ENCODE peak calls at places on chromosomes 3 and 15, in four cellular contexts. M is LNCaP clone FGC, A is PC-3, R is heart left ventricle. P is an unnamed sample.

GRCh38 chr3:195319060-195319459 is 48.1 kb upstream of the XXYLT1 start:
- DNase-seq in M (no peak), A (no peak), R (no peak), P (no peak)

GRCh38 chr15:67563961-67564570 is 21.6 kb downstream of the MAP2K5 start:
- DNase-seq in M (no peak), A (no peak), R (no peak), P (no peak)

GRCh38 chr3:153972862-153973261 is 148.3 kb upstream of the ARHGEF26 start:
- DNase-seq in M (no peak), A (no peak), R (no peak), P (no peak)

GRCh38 chr3:159263750-159264561 is 462.1 kb downstream of the MFSD1 start:
- DNase-seq in M (no peak), A (peak), R (no peak), P (no peak)

GRCh38 chr15:64247906-64248541 is 85.2 kb upstream of the PPIB start:
- DNase-seq in M (peak), A (peak), R (no peak), P (peak)

GRCh38 chr3:186361612-186362408 is at the start of gene DGKG:
- DNase-seq in M (no peak), A (peak), R (peak), P (no peak)

GRCh38 chr3:26963356-26963742 is 340.8 kb downstream of the LRRC3B start:
- DNase-seq in M (no peak), A (no peak), R (no peak), P (no peak)

GRCh38 chr15:90101969-90102890 is at the start of gene IDH2:
- DNase-seq in M (no peak), A (peak), R (peak), P (no peak)

GRCh38 chr3:184332370-184333090 is 4.9 kb upstream of the FAM131A start:
- DNase-seq in M (no peak), A (peak), R (no peak), P (no peak)

GRCh38 chr3:48518755-48519154 is 14.8 kb upstream of the SHISA5 start:
- DNase-seq in M (no peak), A (no peak), R (no peak), P (no peak)

GRCh38 chr15:76313731-76314130 is 2.5 kb upstream of the ETFA start:
- DNase-seq in M (no peak), A (peak), R (no peak), P (no peak)

GRCh38 chr3:41893977-41894376 is 67.9 kb downstream of the ULK4 start:
- DNase-seq in M (peak), A (peak), R (no peak), P (no peak)

GRCh38 chr3:193701896-193702644 is 109.1 kb downstream of the OPA1 start:
- DNase-seq in M (no peak), A (peak), R (no peak), P (no peak)

GRCh38 chr15:35751421-35752133 is 205.6 kb upstream of the DPH6 start:
- DNase-seq in M (peak), A (peak), R (peak), P (peak)

GRCh38 chr3:41200669-41201021 is 1.3 kb downstream of the CTNNB1 start:
- DNase-seq in M (no peak), A (peak), R (no peak), P (no peak)

DNA sequence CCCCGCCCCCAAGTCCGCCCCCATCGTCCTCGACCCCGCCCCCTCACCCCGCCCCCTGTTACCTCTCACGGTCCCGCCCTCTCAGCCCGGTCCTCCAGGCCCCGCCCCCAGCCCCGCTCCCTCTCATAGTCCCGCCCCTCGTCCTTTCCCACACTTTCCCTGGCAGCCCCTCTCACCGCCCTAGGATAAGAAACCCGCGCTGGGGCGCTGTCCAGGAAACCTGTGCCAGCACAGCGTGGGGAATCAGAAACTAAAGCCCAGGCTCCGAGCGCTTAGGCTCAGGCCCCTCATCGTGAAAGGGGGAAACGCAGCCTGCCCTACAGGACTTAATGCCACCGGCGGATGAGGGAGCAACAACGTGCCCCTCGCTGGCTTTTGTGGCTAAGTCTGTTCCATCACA is 20.9 kb downstream of the TRPM1 start:
- DNase-seq in M (no peak), A (no peak), R (peak), P (no peak)
- H3K4me3 ChIP-seq in M (no peak), A (no peak), R (no peak), P (no peak)

DNA sequence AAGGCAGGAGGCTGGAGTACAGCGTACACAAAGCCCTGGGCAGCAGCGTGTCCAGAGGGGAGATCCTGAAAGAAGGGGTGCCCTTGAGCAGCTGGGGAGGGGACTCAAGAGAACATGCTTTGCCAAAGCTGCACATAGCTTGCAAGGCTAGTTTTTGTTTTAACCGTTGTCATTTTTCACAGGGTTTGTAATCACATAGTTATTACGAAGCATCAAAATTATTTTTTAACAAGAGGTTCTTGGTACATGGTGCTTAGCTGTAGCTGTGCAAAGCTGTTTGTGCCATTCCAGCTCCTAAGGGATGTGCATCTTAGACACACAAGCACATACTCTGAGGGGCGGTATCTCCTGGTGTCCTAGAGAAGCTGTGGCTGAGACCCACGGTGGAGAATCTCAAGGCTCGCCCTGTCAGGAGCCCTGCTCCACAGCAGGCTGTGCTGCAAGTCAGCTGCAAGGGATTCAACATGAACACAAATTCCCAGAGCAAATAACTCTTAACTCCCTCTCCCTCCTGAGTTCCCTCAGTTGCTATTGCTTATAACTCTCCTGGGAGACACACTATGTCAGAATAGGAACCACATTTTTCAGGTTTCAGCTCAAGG is 461.3 kb upstream of the PPP2R3A start:
- DNase-seq in M (no peak), A (no peak), R (no peak), P (no peak)
- TF ChIP-seq CTCF in M (no peak), A (no peak), R (no peak), P (no peak)

GRCh38 chr3:156552973-156553372 is 1.9 kb downstream of the SSR3 start:
- DNase-seq in M (no peak), A (no peak), R (no peak), P (no peak)

GRCh38 chr3:156551746-156552145 is 3.2 kb downstream of the SSR3 start:
- DNase-seq in M (no peak), A (peak), R (no peak), P (no peak)

GRCh38 chr3:156548041-156548687 is 6.8 kb downstream of the SSR3 start:
- DNase-seq in M (no peak), A (no peak), R (no peak), P (no peak)

GRCh38 chr3:156553705-156554356 is 1.1 kb downstream of the SSR3 start:
- DNase-seq in M (no peak), A (peak), R (no peak), P (no peak)

DNA sequence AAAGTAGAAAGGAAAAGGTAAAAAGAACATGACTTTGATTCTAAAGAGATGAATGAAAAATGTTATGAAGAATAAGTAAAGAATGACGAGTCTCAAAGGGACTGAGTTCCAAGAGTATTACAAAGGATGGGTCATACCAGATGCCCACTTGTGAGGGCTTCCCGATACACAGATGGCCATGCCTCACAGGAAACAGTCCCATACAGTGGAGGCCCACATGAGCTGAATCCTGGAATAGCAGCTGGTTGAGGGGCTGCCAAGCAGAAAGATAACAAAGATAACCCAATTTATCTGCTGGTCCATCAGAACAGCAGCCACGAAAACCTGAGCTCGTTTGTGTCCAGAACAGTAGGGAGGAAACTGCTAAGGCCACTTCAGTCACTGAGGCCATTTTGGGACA is 3.7 kb downstream of the SSR3 start:
- DNase-seq in M (no peak), A (no peak), R (no peak), P (no peak)
- H3K4me3 ChIP-seq in M (no peak), A (peak), R (no peak), P (no peak)

GRCh38 chr3:170033489-170033888 is 4.3 kb upstream of the GPR160 start:
- DNase-seq in M (no peak), A (no peak), R (no peak), P (no peak)

GRCh38 chr3:170037463-170038433 is at the start of gene GPR160:
- DNase-seq in M (no peak), A (peak), R (peak), P (no peak)

GRCh38 chr3:170040283-170040907 is 2.6 kb downstream of the GPR160 start:
- DNase-seq in M (no peak), A (no peak), R (no peak), P (no peak)

GRCh38 chr3:170043506-170043905 is 5.7 kb downstream of the GPR160 start:
- DNase-seq in M (no peak), A (no peak), R (no peak), P (no peak)

GRCh38 chr3:170038434-170039110 is 777 bp downstream of the GPR160 start:
- DNase-seq in M (no peak), A (peak), R (no peak), P (no peak)
- TF ChIP-seq CTCF in M (peak), A (peak), R (no peak), P (peak)

GRCh38 chr15:88604381-88604951 is 16.7 kb upstream of the AEN start:
- DNase-seq in M (no peak), A (no peak), R (no peak), P (no peak)
- H3K4me3 ChIP-seq in M (no peak), A (no peak), R (no peak), P (no peak)